ENCODE peak calls at places on chromosomes 11 and 22, in six cellular contexts. One of them, this sample, is unnamed.

GRCh38 chr11:64053699-64054098 is 18.0 kb downstream of the FLRT1 start:
- DNase-seq in endodermal cell: peak
- DNase-seq in SK-N-DZ: no peak
- DNase-seq in nucleus accumbens: no peak
- DNase-seq in anterior cingulate cortex: no peak
- DNase-seq in RWPE1: no peak
- DNase-seq in this sample: no peak

GRCh38 chr11:75954039-75954438 is 139.0 kb downstream of the UVRAG start:
- DNase-seq in endodermal cell: no peak
- DNase-seq in SK-N-DZ: no peak
- DNase-seq in nucleus accumbens: no peak
- DNase-seq in anterior cingulate cortex: no peak
- DNase-seq in RWPE1: no peak
- DNase-seq in this sample: no peak

GRCh38 chr11:11468919-11469318 is 115.9 kb upstream of the CSNK2A3 start:
- DNase-seq in endodermal cell: no peak
- DNase-seq in SK-N-DZ: no peak
- DNase-seq in nucleus accumbens: no peak
- DNase-seq in anterior cingulate cortex: no peak
- DNase-seq in RWPE1: no peak
- DNase-seq in this sample: no peak

GRCh38 chr11:127044535-127044934 is 44.0 kb upstream of the KIRREL3 start:
- DNase-seq in endodermal cell: no peak
- DNase-seq in SK-N-DZ: no peak
- DNase-seq in nucleus accumbens: no peak
- DNase-seq in anterior cingulate cortex: no peak
- DNase-seq in RWPE1: no peak
- DNase-seq in this sample: no peak

GRCh38 chr11:86606849-86607481 is 65.5 kb downstream of the ME3 start:
- DNase-seq in endodermal cell: no peak
- DNase-seq in SK-N-DZ: no peak
- DNase-seq in nucleus accumbens: no peak
- DNase-seq in anterior cingulate cortex: no peak
- DNase-seq in RWPE1: no peak
- DNase-seq in this sample: no peak

GRCh38 chr22:50686794-50687193 is 14.2 kb downstream of the SHANK3 start:
- DNase-seq in endodermal cell: no peak
- DNase-seq in SK-N-DZ: no peak
- DNase-seq in nucleus accumbens: no peak
- DNase-seq in anterior cingulate cortex: no peak
- DNase-seq in RWPE1: no peak
- DNase-seq in this sample: no peak

GRCh38 chr11:73795925-73796632 is 8.4 kb downstream of the MRPL48 start:
- DNase-seq in endodermal cell: peak
- DNase-seq in SK-N-DZ: no peak
- DNase-seq in nucleus accumbens: peak
- DNase-seq in anterior cingulate cortex: peak
- DNase-seq in RWPE1: no peak
- DNase-seq in this sample: no peak

GRCh38 chr11:113178671-113179070 is 135.7 kb upstream of the TTC12 start:
- DNase-seq in endodermal cell: no peak
- DNase-seq in SK-N-DZ: no peak
- DNase-seq in nucleus accumbens: no peak
- DNase-seq in anterior cingulate cortex: no peak
- DNase-seq in RWPE1: no peak
- DNase-seq in this sample: no peak

GRCh38 chr22:38923463-38924196 is 33.8 kb upstream of the APOBEC3A start:
- DNase-seq in endodermal cell: peak
- DNase-seq in SK-N-DZ: peak
- DNase-seq in nucleus accumbens: peak
- DNase-seq in anterior cingulate cortex: peak
- DNase-seq in RWPE1: peak
- DNase-seq in this sample: peak

GRCh38 chr11:110196884-110197420 is 99.5 kb downstream of the RDX start:
- DNase-seq in endodermal cell: peak
- DNase-seq in SK-N-DZ: no peak
- DNase-seq in nucleus accumbens: no peak
- DNase-seq in anterior cingulate cortex: no peak
- DNase-seq in RWPE1: no peak
- DNase-seq in this sample: no peak

GRCh38 chr11:67276821-67277230 is 10.6 kb downstream of the GRK2 start:
- DNase-seq in endodermal cell: peak
- DNase-seq in SK-N-DZ: no peak
- DNase-seq in nucleus accumbens: no peak
- DNase-seq in anterior cingulate cortex: no peak
- DNase-seq in RWPE1: no peak
- DNase-seq in this sample: no peak

GRCh38 chr22:30892286-30892685 is 76.3 kb downstream of the MORC2 start:
- DNase-seq in endodermal cell: peak
- DNase-seq in SK-N-DZ: no peak
- DNase-seq in nucleus accumbens: no peak
- DNase-seq in anterior cingulate cortex: no peak
- DNase-seq in RWPE1: no peak
- DNase-seq in this sample: no peak

GRCh38 chr11:8265681-8266241 is 2.1 kb upstream of the LMO1 start:
- DNase-seq in endodermal cell: peak
- DNase-seq in SK-N-DZ: peak
- DNase-seq in nucleus accumbens: no peak
- DNase-seq in anterior cingulate cortex: no peak
- DNase-seq in RWPE1: no peak
- DNase-seq in this sample: no peak

GRCh38 chr11:85756401-85757200 is 54.3 kb downstream of the SYTL2 start:
- DNase-seq in endodermal cell: no peak
- DNase-seq in SK-N-DZ: no peak
- DNase-seq in nucleus accumbens: no peak
- DNase-seq in anterior cingulate cortex: no peak
- DNase-seq in RWPE1: no peak
- DNase-seq in this sample: no peak

GRCh38 chr11:119316729-119317591 is at the start of gene MCAM:
- DNase-seq in endodermal cell: peak
- DNase-seq in SK-N-DZ: peak
- DNase-seq in nucleus accumbens: no peak
- DNase-seq in anterior cingulate cortex: no peak
- DNase-seq in RWPE1: no peak
- DNase-seq in this sample: no peak

GRCh38 chr22:42299586-42300285 is 29.3 kb upstream of the TCF20 start:
- DNase-seq in endodermal cell: peak
- DNase-seq in SK-N-DZ: peak
- DNase-seq in nucleus accumbens: no peak
- DNase-seq in anterior cingulate cortex: no peak
- DNase-seq in RWPE1: no peak
- DNase-seq in this sample: no peak

GRCh38 chr11:124012697-124013096 is at the start of gene OR10G4:
- DNase-seq in endodermal cell: no peak
- DNase-seq in SK-N-DZ: no peak
- DNase-seq in nucleus accumbens: no peak
- DNase-seq in anterior cingulate cortex: no peak
- DNase-seq in RWPE1: no peak
- DNase-seq in this sample: no peak

GRCh38 chr11:46615756-46616155 is 1.3 kb downstream of the HARBI1 start:
- DNase-seq in endodermal cell: no peak
- DNase-seq in SK-N-DZ: no peak
- DNase-seq in nucleus accumbens: no peak
- DNase-seq in anterior cingulate cortex: no peak
- DNase-seq in RWPE1: no peak
- DNase-seq in this sample: no peak

GRCh38 chr22:38314992-38315800 is 2.0 kb downstream of the CSNK1E start:
- DNase-seq in endodermal cell: no peak
- DNase-seq in SK-N-DZ: no peak
- DNase-seq in nucleus accumbens: peak
- DNase-seq in anterior cingulate cortex: no peak
- DNase-seq in RWPE1: no peak
- DNase-seq in this sample: peak

GRCh38 chr11:79060081-79060480 is 380.7 kb downstream of the TENM4 start:
- DNase-seq in endodermal cell: no peak
- DNase-seq in SK-N-DZ: peak
- DNase-seq in nucleus accumbens: no peak
- DNase-seq in anterior cingulate cortex: no peak
- DNase-seq in RWPE1: no peak
- DNase-seq in this sample: no peak

GRCh38 chr11:95451682-95452081 is 220.7 kb upstream of the SESN3 start:
- DNase-seq in endodermal cell: no peak
- DNase-seq in SK-N-DZ: no peak
- DNase-seq in nucleus accumbens: no peak
- DNase-seq in anterior cingulate cortex: no peak
- DNase-seq in RWPE1: peak
- DNase-seq in this sample: no peak

GRCh38 chr11:79441159-79441875 is 487 bp upstream of the TENM4 start:
- DNase-seq in endodermal cell: peak
- DNase-seq in SK-N-DZ: peak
- DNase-seq in nucleus accumbens: no peak
- DNase-seq in anterior cingulate cortex: no peak
- DNase-seq in RWPE1: no peak
- DNase-seq in this sample: no peak

GRCh38 chr11:90135016-90135415 is 553 bp downstream of the NAALAD2 start:
- DNase-seq in endodermal cell: no peak
- DNase-seq in SK-N-DZ: no peak
- DNase-seq in nucleus accumbens: no peak
- DNase-seq in anterior cingulate cortex: no peak
- DNase-seq in RWPE1: no peak
- DNase-seq in this sample: no peak

GRCh38 chr11:67248653-67249052 is 17.6 kb upstream of the GRK2 start:
- DNase-seq in endodermal cell: no peak
- DNase-seq in SK-N-DZ: no peak
- DNase-seq in nucleus accumbens: no peak
- DNase-seq in anterior cingulate cortex: no peak
- DNase-seq in RWPE1: peak
- DNase-seq in this sample: peak

GRCh38 chr11:104073950-104074349 is 37.5 kb downstream of the DDI1 start:
- DNase-seq in endodermal cell: no peak
- DNase-seq in SK-N-DZ: no peak
- DNase-seq in nucleus accumbens: no peak
- DNase-seq in anterior cingulate cortex: no peak
- DNase-seq in RWPE1: peak
- DNase-seq in this sample: no peak

GRCh38 chr11:126194121-126194543 is 17.3 kb downstream of the RPUSD4 start:
- DNase-seq in endodermal cell: peak
- DNase-seq in SK-N-DZ: peak
- DNase-seq in nucleus accumbens: no peak
- DNase-seq in anterior cingulate cortex: no peak
- DNase-seq in RWPE1: peak
- DNase-seq in this sample: peak

GRCh38 chr11:112363527-112363926 is 102.9 kb upstream of the PLET1 start:
- DNase-seq in endodermal cell: no peak
- DNase-seq in SK-N-DZ: no peak
- DNase-seq in nucleus accumbens: no peak
- DNase-seq in anterior cingulate cortex: no peak
- DNase-seq in RWPE1: no peak
- DNase-seq in this sample: peak

GRCh38 chr22:29758959-29759358 is 7.8 kb downstream of the ZMAT5 start:
- DNase-seq in endodermal cell: no peak
- DNase-seq in SK-N-DZ: no peak
- DNase-seq in nucleus accumbens: no peak
- DNase-seq in anterior cingulate cortex: no peak
- DNase-seq in RWPE1: no peak
- DNase-seq in this sample: no peak

GRCh38 chr22:19680911-19681862 is 33.1 kb upstream of the SEPTIN5 start:
- DNase-seq in endodermal cell: no peak
- DNase-seq in SK-N-DZ: no peak
- DNase-seq in nucleus accumbens: no peak
- DNase-seq in anterior cingulate cortex: no peak
- DNase-seq in RWPE1: no peak
- DNase-seq in this sample: no peak

GRCh38 chr11:104254347-104254746 is 90.4 kb upstream of the PDGFD start:
- DNase-seq in endodermal cell: peak
- DNase-seq in SK-N-DZ: peak
- DNase-seq in nucleus accumbens: no peak
- DNase-seq in anterior cingulate cortex: no peak
- DNase-seq in RWPE1: peak
- DNase-seq in this sample: peak

GRCh38 chr11:113167599-113167998 is 146.8 kb upstream of the TTC12 start:
- DNase-seq in endodermal cell: no peak
- DNase-seq in SK-N-DZ: no peak
- DNase-seq in nucleus accumbens: no peak
- DNase-seq in anterior cingulate cortex: no peak
- DNase-seq in RWPE1: no peak
- DNase-seq in this sample: no peak

GRCh38 chr11:118608268-118609214 is 1.1 kb downstream of the PHLDB1 start:
- DNase-seq in endodermal cell: peak
- DNase-seq in SK-N-DZ: no peak
- DNase-seq in nucleus accumbens: peak
- DNase-seq in anterior cingulate cortex: peak
- DNase-seq in RWPE1: peak
- DNase-seq in this sample: peak

GRCh38 chr22:42717197-42717967 is 3.3 kb downstream of the A4GALT start:
- DNase-seq in endodermal cell: peak
- DNase-seq in SK-N-DZ: peak
- DNase-seq in nucleus accumbens: no peak
- DNase-seq in anterior cingulate cortex: no peak
- DNase-seq in RWPE1: no peak
- DNase-seq in this sample: no peak

GRCh38 chr11:119352857-119353260 is 6.4 kb upstream of the MFRP start:
- DNase-seq in endodermal cell: no peak
- DNase-seq in SK-N-DZ: no peak
- DNase-seq in nucleus accumbens: no peak
- DNase-seq in anterior cingulate cortex: no peak
- DNase-seq in RWPE1: no peak
- DNase-seq in this sample: no peak

GRCh38 chr22:38203090-38203810 is 1.5 kb downstream of the MAFF start:
- DNase-seq in endodermal cell: peak
- DNase-seq in SK-N-DZ: no peak
- DNase-seq in nucleus accumbens: no peak
- DNase-seq in anterior cingulate cortex: no peak
- DNase-seq in RWPE1: peak
- DNase-seq in this sample: peak

GRCh38 chr11:126695293-126695692 is 305.3 kb downstream of the KIRREL3 start:
- DNase-seq in endodermal cell: no peak
- DNase-seq in SK-N-DZ: no peak
- DNase-seq in nucleus accumbens: no peak
- DNase-seq in anterior cingulate cortex: no peak
- DNase-seq in RWPE1: no peak
- DNase-seq in this sample: no peak

GRCh38 chr11:79139900-79140299 is 300.9 kb downstream of the TENM4 start:
- DNase-seq in endodermal cell: no peak
- DNase-seq in SK-N-DZ: peak
- DNase-seq in nucleus accumbens: no peak
- DNase-seq in anterior cingulate cortex: no peak
- DNase-seq in RWPE1: no peak
- DNase-seq in this sample: no peak

GRCh38 chr22:50039669-50040458 is 18.2 kb downstream of the TTLL8 start:
- DNase-seq in endodermal cell: no peak
- DNase-seq in SK-N-DZ: no peak
- DNase-seq in nucleus accumbens: no peak
- DNase-seq in anterior cingulate cortex: no peak
- DNase-seq in RWPE1: no peak
- DNase-seq in this sample: no peak

GRCh38 chr11:44445500-44446340 is 119.7 kb upstream of the CD82 start:
- DNase-seq in endodermal cell: peak
- DNase-seq in SK-N-DZ: no peak
- DNase-seq in nucleus accumbens: no peak
- DNase-seq in anterior cingulate cortex: no peak
- DNase-seq in RWPE1: peak
- DNase-seq in this sample: peak